ENCODE peak calls at places on chromosomes 3 and 15, in six cellular contexts. O is K562, P is H1, F is HepG2, X is HCT116, J is GM12878. R is an unnamed sample.

GRCh38 chr3:66465034-66465433 is 35.8 kb downstream of the LRIG1 start:
- DNase-seq in F (no peak), P (no peak), O (no peak), X (no peak), J (no peak), R (no peak)

GRCh38 chr3:11480663-11481298 is 162.9 kb downstream of the VGLL4 start:
- DNase-seq in X (no peak), J (no peak), F (peak; percentile 59), O (peak; percentile 35), P (no peak), R (peak; percentile 92)

GRCh38 chr3:135636596-135636995 is 328.9 kb upstream of the PPP2R3A start:
- DNase-seq in X (no peak), J (no peak), P (no peak), F (no peak), O (no peak), R (no peak)

GRCh38 chr3:126557415-126557745 is 1.4 kb downstream of the C3orf22 start:
- DNase-seq in J (no peak), X (no peak), F (no peak), O (no peak), P (peak; percentile 39), R (no peak)

GRCh38 chr15:81152799-81153198 is 18.7 kb downstream of the CFAP161 start:
- DNase-seq in O (no peak), F (no peak), P (no peak), X (no peak), J (no peak), R (no peak)

GRCh38 chr3:194103475-194103874 is 32.5 kb upstream of the HES1 start:
- DNase-seq in X (no peak), J (no peak), P (no peak), F (no peak), O (no peak), R (no peak)

GRCh38 chr3:172516318-172517214 is 6.7 kb downstream of the TNFSF10 start:
- DNase-seq in F (no peak), X (no peak), P (no peak), J (no peak), O (no peak), R (no peak)

GRCh38 chr15:88533376-88533775 is 13.1 kb downstream of the DET1 start:
- DNase-seq in P (no peak), O (no peak), J (no peak), X (no peak), F (no peak), R (no peak)

GRCh38 chr3:28110884-28111283 is 130.5 kb upstream of the CMC1 start:
- DNase-seq in X (no peak), P (no peak), J (no peak), O (no peak), F (no peak), R (no peak)

GRCh38 chr15:39497759-39498565 is 82.9 kb upstream of the THBS1 start:
- DNase-seq in X (no peak), J (no peak), P (no peak), F (no peak), O (no peak), R (no peak)

GRCh38 chr15:99427668-99428361 is 138.0 kb upstream of the MEF2A start:
- DNase-seq in J (no peak), F (no peak), O (no peak), P (no peak), X (no peak), R (no peak)

GRCh38 chr3:157999246-157999645 is 107.0 kb downstream of the SHOX2 start:
- DNase-seq in P (no peak), F (no peak), J (no peak), O (no peak), X (no peak), R (no peak)

GRCh38 chr15:37002041-37002689 is 98.2 kb downstream of the MEIS2 start:
- DNase-seq in X (no peak), F (no peak), P (no peak), O (peak; percentile 21), J (no peak), R (no peak)

GRCh38 chr15:90570643-90571042 is 40.9 kb downstream of the CRTC3 start:
- DNase-seq in J (no peak), F (no peak), P (no peak), X (no peak), O (no peak), R (no peak)

GRCh38 chr3:138898301-138898700 is 48.6 kb downstream of the FOXL2 start:
- DNase-seq in F (no peak), O (no peak), P (no peak), X (no peak), J (no peak), R (no peak)

GRCh38 chr3:115388166-115388565 is 235.1 kb upstream of the GAP43 start:
- DNase-seq in X (no peak), P (no peak), O (no peak), F (no peak), J (no peak), R (no peak)

GRCh38 chr3:127036209-127037020 is 53.5 kb downstream of the PLXNA1 start:
- DNase-seq in J (no peak), X (no peak), O (no peak), F (no peak), P (no peak), R (no peak)

GRCh38 chr15:56844892-56845291 is 73.6 kb upstream of the TCF12 start:
- DNase-seq in J (no peak), P (no peak), F (no peak), O (no peak), X (no peak), R (no peak)

GRCh38 chr3:178353292-178353814 is 182.9 kb upstream of the KCNMB2 start:
- DNase-seq in F (no peak), J (no peak), O (no peak), X (no peak), P (no peak), R (no peak)

GRCh38 chr3:16887130-16887529 is 2.4 kb downstream of the PLCL2 start:
- DNase-seq in F (no peak), J (no peak), X (no peak), P (no peak), O (no peak), R (no peak)

GRCh38 chr3:16884748-16885587 is at the start of gene PLCL2:
- DNase-seq in J (no peak), F (no peak), P (peak; percentile 65), X (no peak), O (peak; percentile 58), R (peak; percentile 32)

GRCh38 chr3:16884084-16884747 is 539 bp upstream of the PLCL2 start:
- DNase-seq in P (peak; percentile 94), J (no peak), F (no peak), O (peak; percentile 70), X (no peak), R (peak; percentile 73)

GRCh38 chr3:16885948-16886683 is 1.4 kb downstream of the PLCL2 start:
- DNase-seq in P (no peak), X (no peak), J (no peak), O (no peak), F (no peak), R (no peak)

GRCh38 chr3:16885588-16885903 is 791 bp downstream of the PLCL2 start:
- DNase-seq in P (no peak), F (no peak), X (no peak), J (no peak), O (no peak), R (no peak)
- H3K4me1 ChIP-seq in P (peaks cover 6% of the 10 kb centered on the region), F (no peaks in the 10 kb centered on the region), X (no peaks in the 10 kb centered on the region), J (peaks cover 5% of the 10 kb centered on the region), O (peaks cover 17% of the 10 kb centered on the region), R (peaks cover 5% of the 10 kb centered on the region)

GRCh38 chr3:190308154-190308553 is 14.1 kb downstream of the CLDN1 start:
- DNase-seq in X (no peak), F (no peak), P (no peak), O (no peak), J (no peak), R (no peak)

GRCh38 chr3:190306513-190307163 is 15.6 kb downstream of the CLDN1 start:
- DNase-seq in O (no peak), X (no peak), F (peak; percentile 55), P (no peak), J (no peak), R (no peak)

GRCh38 chr3:190305406-190305805 is 16.8 kb downstream of the CLDN1 start:
- DNase-seq in X (no peak), F (no peak), P (no peak), O (no peak), J (no peak), R (no peak)

GRCh38 chr3:190306026-190306425 is 16.2 kb downstream of the CLDN1 start:
- DNase-seq in P (no peak), O (no peak), F (no peak), X (no peak), J (no peak), R (no peak)

DNA sequence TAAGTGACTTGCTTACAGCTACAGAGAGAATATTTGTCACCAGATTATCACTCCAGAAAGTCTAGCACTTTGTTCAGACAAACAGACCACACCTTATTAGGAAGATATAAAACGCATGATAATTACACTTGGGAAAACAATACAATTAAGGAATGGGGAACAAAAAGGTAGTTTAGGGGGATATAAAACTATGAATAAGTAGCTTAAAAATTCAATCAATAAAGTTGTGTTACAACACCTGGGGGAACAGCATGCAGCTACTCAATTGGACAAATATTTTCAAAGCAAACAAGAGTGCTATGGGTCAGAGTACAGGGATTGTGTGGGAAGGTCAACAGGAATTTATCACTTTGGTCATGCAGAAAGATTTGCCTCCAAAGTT is 15.1 kb downstream of the CLDN1 start:
- DNase-seq in O (no peak), X (no peak), J (no peak), P (no peak), F (peak; percentile 94), R (no peak)
- H3K9ac ChIP-seq in O (no peak overlapping the region), X (no peak overlapping the region), J (no peak overlapping the region), P (no peak overlapping the region), F (peak overlapping the region; percentile 53), R (no peak overlapping the region)

GRCh38 chr15:64044315-64045105 is 1.8 kb downstream of the DAPK2 start:
- DNase-seq in F (no peak), X (no peak), J (peak; percentile 71), O (no peak), P (no peak), R (no peak)
- TF ChIP-seq ZNF274 in F (no peak), X (no peak), J (no peak), O (no peak), P (no peak), R (no peak)

GRCh38 chr3:52438104-52438376 is 6.9 kb downstream of the SEMA3G start:
- DNase-seq in F (no peak), J (no peak), P (no peak), X (no peak), O (no peak), R (no peak)
- H3K4me1 ChIP-seq in F (peaks cover 20% of the 10 kb centered on the region), J (no peaks in the 10 kb centered on the region), P (no peaks in the 10 kb centered on the region), X (no peaks in the 10 kb centered on the region), O (peaks cover 24% of the 10 kb centered on the region), R (peaks cover 2% of the 10 kb centered on the region)

DNA sequence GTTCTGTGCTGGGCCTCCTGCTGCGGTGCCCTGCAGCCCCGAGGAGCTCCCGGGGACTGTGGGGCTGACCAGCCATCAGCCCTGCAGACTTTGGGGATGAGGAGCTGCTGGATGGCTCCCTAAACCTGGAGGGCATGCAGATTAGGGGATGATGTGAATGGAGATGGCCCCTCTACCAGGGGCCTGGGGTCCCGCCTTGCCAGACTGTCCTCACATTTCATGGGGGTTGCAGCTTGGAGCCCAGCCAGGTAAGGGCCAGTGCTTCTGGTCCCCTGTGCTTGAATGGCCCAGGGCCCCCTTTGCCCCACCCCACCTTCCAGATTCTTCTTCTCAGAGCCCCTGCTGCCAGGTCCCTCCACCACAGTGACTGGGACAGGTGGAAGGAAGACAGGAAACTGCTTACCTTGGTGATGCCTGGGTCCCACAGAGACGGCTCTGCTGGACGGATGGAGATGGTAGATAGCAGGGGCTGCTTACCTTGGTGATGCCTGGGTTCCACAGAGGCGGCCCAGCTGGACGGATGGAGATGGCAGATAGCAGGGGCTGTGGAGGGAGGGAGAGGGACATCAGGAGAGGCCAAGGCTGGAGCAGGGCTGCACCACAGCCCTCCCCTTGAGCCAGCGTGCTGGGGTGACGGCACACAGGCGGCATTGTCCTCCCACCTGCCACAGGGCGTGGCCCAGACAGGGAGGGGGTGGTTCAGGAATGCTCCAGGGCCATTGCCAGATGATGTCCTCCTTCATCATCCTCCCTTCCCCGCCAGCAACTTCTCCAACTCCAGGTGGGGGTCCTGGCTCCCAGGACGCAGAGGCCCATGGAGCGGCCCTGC is at the start of gene SPTBN5:
- DNase-seq in F (peak; percentile 21), J (no peak), X (no peak), P (no peak), O (peak; percentile 45), R (no peak)
- H3K9ac ChIP-seq in F (peak within 1 kb of the TSS; percentile 1), J (no peak within 1 kb of the TSS), X (peak within 1 kb of the TSS; percentile 33), P (no peak within 1 kb of the TSS), O (peak within 1 kb of the TSS; percentile 43), R (peak within 1 kb of the TSS; percentile 67)

R was measured in NT2/D1.